ENCODE peak calls at places on chromosomes 3 and 15, in seven cellular contexts. F is right atrium auricular region, L is SK-N-SH, Q is GM23338, E is heart right ventricle, T is HL-60, U is lower lobe of right lung. O is an unnamed sample.

GRCh38 chr3:100401674-100402036 is 316 bp downstream of the LNP1 start:
- DNase-seq in F (peak), L (peak), Q (peak), E (peak), T (no peak), U (peak), O (no peak)

GRCh38 chr15:59222106-59222505 is 15.5 kb downstream of the LDHAL6B start:
- DNase-seq in F (no peak), L (no peak), Q (no peak), E (no peak), T (no peak), U (no peak), O (no peak)

GRCh38 chr3:155760653-155761052 is 15.8 kb upstream of the PLCH1 start:
- DNase-seq in F (no peak), L (no peak), Q (no peak), E (no peak), T (no peak), U (no peak), O (no peak)

GRCh38 chr15:68106656-68107055 is 52.5 kb downstream of the PIAS1 start:
- DNase-seq in F (no peak), L (no peak), Q (peak), E (no peak), T (no peak), U (no peak), O (no peak)

GRCh38 chr15:70474367-70474681 is 289.0 kb downstream of the UACA start:
- DNase-seq in F (no peak), L (no peak), Q (no peak), E (peak), T (no peak), U (no peak), O (no peak)

GRCh38 chr3:138440596-138440995 is 6.2 kb downstream of the ESYT3 start:
- DNase-seq in F (no peak), L (peak), Q (no peak), E (no peak), T (no peak), U (no peak), O (no peak)

GRCh38 chr15:41894791-41895463 is 1.1 kb upstream of the SPTBN5 start:
- DNase-seq in F (peak), L (peak), Q (peak), E (peak), T (peak), U (peak), O (peak)

GRCh38 chr3:170974872-170975271 is 51.6 kb downstream of the SLC2A2 start:
- DNase-seq in F (no peak), L (no peak), Q (no peak), E (no peak), T (no peak), U (no peak), O (no peak)

GRCh38 chr3:31903686-31904431 is 77.2 kb downstream of the OSBPL10 start:
- DNase-seq in F (no peak), L (no peak), Q (no peak), E (no peak), T (no peak), U (no peak), O (no peak)

GRCh38 chr3:5055352-5056004 is 66.6 kb upstream of the ARL8B start:
- DNase-seq in F (no peak), L (no peak), Q (no peak), E (no peak), T (peak), U (no peak), O (no peak)

DNA sequence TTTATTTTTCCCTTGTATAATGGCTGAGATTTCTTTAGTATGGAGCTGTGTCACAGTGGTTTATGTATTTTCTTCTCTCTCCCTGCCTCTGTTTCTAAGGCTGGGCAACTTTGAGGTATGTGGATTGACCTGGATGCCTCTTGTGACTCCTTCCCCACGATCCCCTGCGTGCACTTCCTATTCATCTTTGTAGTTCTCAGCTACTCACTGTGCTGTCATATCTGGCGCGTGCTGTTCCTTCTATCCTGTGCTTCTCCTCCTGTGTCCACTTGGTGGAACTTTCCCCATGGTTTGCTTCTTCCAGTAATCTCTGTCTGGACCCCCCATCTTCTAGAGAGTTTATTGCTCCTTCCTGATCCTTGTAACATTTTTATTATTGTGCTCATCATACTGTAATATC is 97.3 kb downstream of the AKAP13 start:
- DNase-seq in F (no peak), L (no peak), Q (no peak), E (no peak), T (peak), U (no peak), O (no peak)
- H3K27ac ChIP-seq in F (no peak), L (peak), Q (no peak), E (no peak), T (no peak), U (no peak), O (no peak)

GRCh38 chr3:25592510-25592968 is 72.2 kb downstream of the TOP2B start:
- DNase-seq in F (peak), L (no peak), Q (peak), E (peak), T (no peak), U (no peak), O (peak)
- TF ChIP-seq CTCF in F (no peak), L (peak), Q (peak), E (peak), T (no peak), U (peak), O (peak)

GRCh38 chr3:124663690-124664089 is 66.6 kb upstream of the UMPS start:
- DNase-seq in F (no peak), L (no peak), Q (no peak), E (no peak), T (no peak), U (no peak), O (no peak)
- H3K27ac ChIP-seq in F (no peak), L (peak), Q (no peak), E (no peak), T (no peak), U (no peak), O (no peak)

DNA sequence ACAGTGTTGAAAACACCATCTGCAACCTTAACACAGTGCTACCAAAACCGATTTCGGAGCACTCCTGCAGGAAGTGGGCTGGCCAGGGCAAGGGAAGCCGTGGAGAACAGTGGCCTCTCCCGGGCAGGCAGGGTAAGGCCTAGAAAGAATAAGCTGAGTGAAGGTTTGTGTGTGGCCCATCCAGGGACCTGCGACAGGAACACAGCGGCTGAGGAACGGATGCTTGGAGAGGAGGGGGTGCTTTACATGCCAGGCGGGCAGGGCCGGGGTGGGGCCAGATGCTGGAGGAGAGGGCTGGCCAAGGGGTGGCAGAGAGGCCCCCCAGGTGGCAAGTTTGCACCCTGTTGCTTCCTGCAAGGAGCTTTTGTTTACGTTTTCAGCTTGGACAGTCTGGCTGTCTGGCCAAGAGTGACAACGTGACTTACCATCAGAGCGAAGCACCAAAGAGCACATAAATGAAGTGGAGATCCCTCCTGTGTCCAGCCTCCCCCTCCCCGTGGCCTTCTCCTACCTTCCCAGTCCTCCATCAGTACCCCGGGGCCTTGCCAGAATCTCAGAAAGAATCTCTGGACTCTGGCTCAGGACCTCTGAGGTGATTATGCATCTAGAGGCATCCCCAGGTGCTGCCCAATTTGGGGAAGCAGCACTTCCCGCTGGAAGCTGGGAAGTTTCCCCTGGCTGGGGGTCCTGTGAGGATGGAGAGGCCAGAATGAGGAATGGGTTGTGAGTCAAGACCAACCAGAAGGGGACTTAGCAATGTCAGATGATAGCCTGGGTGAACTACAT is 156.4 kb downstream of the PGPEP1L start:
- DNase-seq in F (peak), L (peak), Q (peak), E (peak), T (peak), U (peak), O (peak)
- TF ChIP-seq CTCF in F (peak), L (peak), Q (peak), E (peak), T (peak), U (peak), O (peak)

DNA sequence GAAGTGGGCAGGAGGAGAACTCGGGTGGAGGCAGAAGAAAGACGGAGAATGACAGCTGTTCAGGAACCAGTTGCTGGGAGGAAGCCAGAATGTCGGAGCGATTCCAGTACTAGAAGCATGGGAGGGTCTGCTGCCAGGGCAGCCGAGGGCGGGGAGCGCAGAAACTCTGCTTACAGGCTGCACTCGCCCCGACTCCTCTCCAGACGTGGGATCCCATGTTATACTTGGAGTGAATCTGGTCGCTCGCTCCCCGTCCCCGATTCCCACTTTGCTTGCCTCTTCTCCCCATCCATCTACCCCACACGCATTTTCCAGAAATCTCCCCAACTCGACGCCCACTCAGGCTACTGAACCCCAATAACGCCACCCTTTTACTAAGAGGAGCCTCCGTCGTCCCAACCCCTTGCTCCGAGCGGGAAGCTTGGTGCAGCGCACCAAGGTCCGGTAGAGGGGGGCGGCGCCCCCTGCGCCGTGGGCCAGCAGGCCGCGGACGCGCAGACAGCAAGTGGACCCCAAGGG is 655 bp downstream of the GATM start:
- DNase-seq in F (peak), L (peak), Q (peak), E (peak), T (no peak), U (no peak), O (peak)
- H3K27ac ChIP-seq in F (peak), L (no peak), Q (no peak), E (peak), T (no peak), U (peak), O (no peak)

GRCh38 chr3:45660567-45660901 is 28.7 kb upstream of the SACM1L start:
- DNase-seq in F (no peak), L (no peak), Q (no peak), E (no peak), T (no peak), U (no peak), O (no peak)

GRCh38 chr3:45667569-45667967 is 21.6 kb upstream of the SACM1L start:
- DNase-seq in F (no peak), L (no peak), Q (no peak), E (no peak), T (no peak), U (no peak), O (no peak)

GRCh38 chr3:45665101-45665572 is 24.1 kb upstream of the SACM1L start:
- DNase-seq in F (no peak), L (peak), Q (peak), E (peak), T (peak), U (no peak), O (peak)

GRCh38 chr3:45666729-45667440 is 22.3 kb upstream of the SACM1L start:
- DNase-seq in F (no peak), L (peak), Q (no peak), E (peak), T (no peak), U (no peak), O (no peak)

GRCh38 chr3:45664558-45664957 is 24.6 kb upstream of the SACM1L start:
- DNase-seq in F (no peak), L (no peak), Q (no peak), E (no peak), T (no peak), U (peak), O (no peak)
- TF ChIP-seq CTCF in F (no peak), L (no peak), Q (no peak), E (no peak), T (no peak), U (no peak), O (no peak)

GRCh38 chr15:27095809-27096580 is 125.0 kb downstream of the GABRG3 start:
- DNase-seq in F (no peak), L (peak), Q (peak), E (no peak), T (no peak), U (no peak), O (no peak)

GRCh38 chr15:27101982-27102381 is 131.0 kb downstream of the GABRG3 start:
- DNase-seq in F (no peak), L (no peak), Q (no peak), E (no peak), T (no peak), U (no peak), O (no peak)

GRCh38 chr15:27092404-27092803 is 121.4 kb downstream of the GABRG3 start:
- DNase-seq in F (no peak), L (no peak), Q (no peak), E (no peak), T (no peak), U (no peak), O (no peak)

GRCh38 chr15:27097506-27097905 is 126.5 kb downstream of the GABRG3 start:
- DNase-seq in F (no peak), L (no peak), Q (no peak), E (no peak), T (no peak), U (no peak), O (no peak)
- H3K27ac ChIP-seq in F (no peak), L (no peak), Q (no peak), E (no peak), T (no peak), U (no peak), O (no peak)

DNA sequence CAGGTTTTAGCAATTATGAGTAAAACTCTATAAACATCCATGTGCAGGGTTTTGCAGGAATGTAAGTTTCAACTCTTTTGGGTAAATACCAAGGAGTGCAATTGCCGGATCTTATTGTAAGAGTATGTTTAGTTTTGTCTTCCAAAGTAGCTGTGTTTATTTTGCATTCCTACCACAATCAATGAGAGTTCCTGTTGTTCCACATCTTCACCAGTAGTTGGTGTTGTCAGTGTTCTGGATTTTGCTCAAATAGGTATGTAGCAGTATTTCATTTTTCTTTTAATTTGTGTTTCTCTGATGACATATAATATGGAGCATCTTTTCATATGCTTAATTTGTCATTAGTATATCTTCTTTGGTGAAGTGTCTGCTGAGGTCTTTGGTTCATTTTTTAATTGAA is 185.1 kb upstream of the GALNT15 start:
- DNase-seq in F (no peak), L (no peak), Q (peak), E (no peak), T (no peak), U (no peak), O (no peak)
- TF ChIP-seq CTCF in F (no peak), L (peak), Q (peak), E (peak), T (peak), U (no peak), O (peak)

O was measured in endodermal cell.